ENCODE peak calls at places on chromosomes 11 and 22, in eight cellular contexts. One of them, this sample, is unnamed.

GRCh38 chr11:129023968-129024676 is 81.5 kb upstream of the TP53AIP1 start:
- DNase-seq in cardiac fibroblast: peak
- DNase-seq in right lobe of liver: no peak
- DNase-seq in uterus: no peak
- DNase-seq in prostate gland: peak
- DNase-seq in psoas muscle: no peak
- DNase-seq in fibroblast of lung: no peak
- DNase-seq in testis: peak
- DNase-seq in this sample: no peak

GRCh38 chr11:31764766-31765165 is 46.4 kb downstream of the PAX6 start:
- DNase-seq in uterus: no peak
- DNase-seq in psoas muscle: no peak
- DNase-seq in right lobe of liver: no peak
- DNase-seq in fibroblast of lung: no peak
- DNase-seq in prostate gland: no peak
- DNase-seq in cardiac fibroblast: no peak
- DNase-seq in testis: no peak
- DNase-seq in this sample: no peak

GRCh38 chr11:131412061-131412460 is 41.6 kb downstream of the NTM start:
- DNase-seq in psoas muscle: no peak
- DNase-seq in prostate gland: no peak
- DNase-seq in cardiac fibroblast: no peak
- DNase-seq in uterus: no peak
- DNase-seq in testis: no peak
- DNase-seq in fibroblast of lung: no peak
- DNase-seq in right lobe of liver: no peak
- DNase-seq in this sample: no peak

GRCh38 chr11:94028436-94028835 is 7.3 kb downstream of the HEPHL1 start:
- DNase-seq in right lobe of liver: no peak
- DNase-seq in cardiac fibroblast: peak
- DNase-seq in fibroblast of lung: peak
- DNase-seq in testis: no peak
- DNase-seq in psoas muscle: no peak
- DNase-seq in uterus: no peak
- DNase-seq in prostate gland: no peak
- DNase-seq in this sample: no peak

GRCh38 chr22:44088976-44089570 is 65.0 kb downstream of the PARVB start:
- DNase-seq in testis: peak
- DNase-seq in psoas muscle: peak
- DNase-seq in uterus: no peak
- DNase-seq in fibroblast of lung: no peak
- DNase-seq in right lobe of liver: no peak
- DNase-seq in cardiac fibroblast: peak
- DNase-seq in prostate gland: peak
- DNase-seq in this sample: no peak

GRCh38 chr11:77346906-77347603 is 45.6 kb upstream of the GDPD4 start:
- DNase-seq in fibroblast of lung: peak
- DNase-seq in right lobe of liver: no peak
- DNase-seq in uterus: no peak
- DNase-seq in cardiac fibroblast: peak
- DNase-seq in psoas muscle: no peak
- DNase-seq in testis: no peak
- DNase-seq in prostate gland: no peak
- DNase-seq in this sample: no peak

GRCh38 chr22:17781319-17782031 is 7.2 kb upstream of the BID start:
- DNase-seq in psoas muscle: peak
- DNase-seq in prostate gland: no peak
- DNase-seq in right lobe of liver: no peak
- DNase-seq in fibroblast of lung: peak
- DNase-seq in uterus: no peak
- DNase-seq in cardiac fibroblast: peak
- DNase-seq in testis: no peak
- DNase-seq in this sample: peak

GRCh38 chr11:19374189-19374588 is 133.4 kb upstream of the E2F8 start:
- DNase-seq in uterus: no peak
- DNase-seq in testis: no peak
- DNase-seq in cardiac fibroblast: peak
- DNase-seq in right lobe of liver: no peak
- DNase-seq in psoas muscle: no peak
- DNase-seq in fibroblast of lung: peak
- DNase-seq in prostate gland: no peak
- DNase-seq in this sample: no peak

GRCh38 chr22:23696326-23696851 is 5.6 kb downstream of the RGL4 start:
- DNase-seq in cardiac fibroblast: peak
- DNase-seq in right lobe of liver: no peak
- DNase-seq in uterus: no peak
- DNase-seq in psoas muscle: peak
- DNase-seq in fibroblast of lung: no peak
- DNase-seq in testis: no peak
- DNase-seq in prostate gland: no peak
- DNase-seq in this sample: peak

GRCh38 chr11:81725691-81726090 is 1008.0 kb downstream of the FAM181B start:
- DNase-seq in cardiac fibroblast: peak
- DNase-seq in prostate gland: no peak
- DNase-seq in right lobe of liver: no peak
- DNase-seq in fibroblast of lung: peak
- DNase-seq in testis: no peak
- DNase-seq in psoas muscle: no peak
- DNase-seq in uterus: no peak
- DNase-seq in this sample: no peak

GRCh38 chr11:35267504-35267903 is 128.5 kb downstream of the CD44 start:
- DNase-seq in cardiac fibroblast: peak
- DNase-seq in psoas muscle: no peak
- DNase-seq in prostate gland: no peak
- DNase-seq in uterus: no peak
- DNase-seq in right lobe of liver: no peak
- DNase-seq in testis: no peak
- DNase-seq in fibroblast of lung: peak
- DNase-seq in this sample: no peak

GRCh38 chr11:72688929-72689328 is 14.7 kb upstream of the PDE2A start:
- DNase-seq in fibroblast of lung: no peak
- DNase-seq in testis: no peak
- DNase-seq in right lobe of liver: no peak
- DNase-seq in cardiac fibroblast: no peak
- DNase-seq in psoas muscle: no peak
- DNase-seq in prostate gland: no peak
- DNase-seq in uterus: no peak
- DNase-seq in this sample: no peak

GRCh38 chr11:122075016-122075415 is 41.0 kb downstream of the BLID start:
- DNase-seq in testis: no peak
- DNase-seq in uterus: no peak
- DNase-seq in cardiac fibroblast: no peak
- DNase-seq in fibroblast of lung: no peak
- DNase-seq in psoas muscle: no peak
- DNase-seq in prostate gland: no peak
- DNase-seq in right lobe of liver: no peak
- DNase-seq in this sample: no peak

GRCh38 chr11:69907611-69908010 is 88.4 kb upstream of the FGF3 start:
- DNase-seq in right lobe of liver: no peak
- DNase-seq in cardiac fibroblast: no peak
- DNase-seq in fibroblast of lung: no peak
- DNase-seq in psoas muscle: peak
- DNase-seq in prostate gland: no peak
- DNase-seq in testis: no peak
- DNase-seq in uterus: no peak
- DNase-seq in this sample: no peak

DNA sequence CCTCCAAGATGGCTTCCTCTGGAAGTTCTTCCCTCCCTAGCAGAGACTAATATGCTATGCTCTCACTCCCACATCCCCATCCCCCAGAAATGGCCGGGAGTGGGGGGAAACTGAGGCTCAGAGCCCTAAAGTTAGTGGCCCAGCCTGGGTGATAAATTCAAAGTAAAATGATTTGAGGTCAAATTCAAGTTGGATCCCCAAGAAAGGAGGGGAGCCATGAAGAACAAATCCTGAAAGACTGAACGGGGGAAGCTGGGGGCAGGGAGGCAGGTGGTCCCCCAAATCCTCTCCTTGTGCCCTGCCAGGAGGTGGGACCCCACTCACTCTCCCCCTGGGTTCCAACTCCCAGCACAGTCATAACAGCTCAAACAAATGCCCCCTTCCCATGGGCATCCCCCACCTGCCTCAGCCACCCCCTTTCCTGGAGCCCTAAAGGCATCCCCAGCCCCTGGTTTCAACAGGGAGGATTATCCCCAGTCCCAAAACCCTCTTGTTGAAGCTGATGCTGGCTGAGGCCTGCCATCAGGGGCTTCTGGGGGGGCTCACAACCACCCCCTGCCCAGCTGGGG is 1.1 kb downstream of the CBX6 start:
- DNase-seq in cardiac fibroblast: no peak
- DNase-seq in uterus: no peak
- DNase-seq in prostate gland: no peak
- DNase-seq in right lobe of liver: peak
- DNase-seq in fibroblast of lung: no peak
- DNase-seq in testis: no peak
- DNase-seq in psoas muscle: no peak
- DNase-seq in this sample: no peak
- H3K4me3 ChIP-seq in cardiac fibroblast: peak
- H3K4me3 ChIP-seq in uterus: peak
- H3K4me3 ChIP-seq in prostate gland: peak
- H3K4me3 ChIP-seq in right lobe of liver: peak
- H3K4me3 ChIP-seq in fibroblast of lung: peak
- H3K4me3 ChIP-seq in testis: peak
- H3K4me3 ChIP-seq in psoas muscle: peak
- H3K4me3 ChIP-seq in this sample: peak

DNA sequence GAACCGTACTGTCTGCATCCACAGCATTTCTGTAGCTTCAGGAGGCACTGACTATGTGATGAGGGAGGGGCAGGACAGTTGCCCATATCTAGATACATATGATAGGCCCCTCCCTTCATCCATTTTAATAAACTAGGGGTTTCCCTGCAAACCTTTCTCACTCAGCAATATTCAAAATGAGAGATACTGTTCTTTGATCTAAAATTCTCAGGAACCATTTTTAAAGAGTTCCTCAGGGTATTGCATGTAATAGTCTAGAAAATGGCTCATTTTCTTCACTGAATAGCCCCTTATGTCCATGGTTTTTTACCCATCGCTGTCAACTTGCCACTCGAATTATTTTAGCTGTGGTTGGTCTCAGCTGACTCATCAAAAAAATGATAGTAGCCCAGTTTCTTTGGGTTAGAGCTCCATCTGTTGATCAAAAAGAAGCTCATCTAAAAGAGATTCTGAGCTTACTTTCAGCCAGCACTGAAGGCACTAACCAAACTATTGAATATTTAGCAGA is 37.0 kb upstream of the DNAJB7 start:
- DNase-seq in cardiac fibroblast: peak
- DNase-seq in fibroblast of lung: peak
- DNase-seq in right lobe of liver: no peak
- DNase-seq in uterus: no peak
- DNase-seq in testis: no peak
- DNase-seq in prostate gland: no peak
- DNase-seq in psoas muscle: no peak
- DNase-seq in this sample: peak
- TF ChIP-seq CTCF in cardiac fibroblast: peak
- TF ChIP-seq CTCF in fibroblast of lung: peak
- TF ChIP-seq CTCF in right lobe of liver: peak
- TF ChIP-seq CTCF in uterus: peak
- TF ChIP-seq CTCF in testis: peak
- TF ChIP-seq CTCF in prostate gland: peak
- TF ChIP-seq CTCF in psoas muscle: peak
- TF ChIP-seq CTCF in this sample: peak

GRCh38 chr11:325796-326591 is 5.3 kb upstream of the IFITM3 start:
- DNase-seq in uterus: peak
- DNase-seq in testis: peak
- DNase-seq in right lobe of liver: no peak
- DNase-seq in fibroblast of lung: no peak
- DNase-seq in psoas muscle: no peak
- DNase-seq in cardiac fibroblast: no peak
- DNase-seq in prostate gland: no peak
- DNase-seq in this sample: no peak
- H3K4me3 ChIP-seq in uterus: no peak
- H3K4me3 ChIP-seq in testis: no peak
- H3K4me3 ChIP-seq in right lobe of liver: no peak
- H3K4me3 ChIP-seq in fibroblast of lung: no peak
- H3K4me3 ChIP-seq in psoas muscle: no peak
- H3K4me3 ChIP-seq in cardiac fibroblast: no peak
- H3K4me3 ChIP-seq in prostate gland: no peak
- H3K4me3 ChIP-seq in this sample: no peak

DNA sequence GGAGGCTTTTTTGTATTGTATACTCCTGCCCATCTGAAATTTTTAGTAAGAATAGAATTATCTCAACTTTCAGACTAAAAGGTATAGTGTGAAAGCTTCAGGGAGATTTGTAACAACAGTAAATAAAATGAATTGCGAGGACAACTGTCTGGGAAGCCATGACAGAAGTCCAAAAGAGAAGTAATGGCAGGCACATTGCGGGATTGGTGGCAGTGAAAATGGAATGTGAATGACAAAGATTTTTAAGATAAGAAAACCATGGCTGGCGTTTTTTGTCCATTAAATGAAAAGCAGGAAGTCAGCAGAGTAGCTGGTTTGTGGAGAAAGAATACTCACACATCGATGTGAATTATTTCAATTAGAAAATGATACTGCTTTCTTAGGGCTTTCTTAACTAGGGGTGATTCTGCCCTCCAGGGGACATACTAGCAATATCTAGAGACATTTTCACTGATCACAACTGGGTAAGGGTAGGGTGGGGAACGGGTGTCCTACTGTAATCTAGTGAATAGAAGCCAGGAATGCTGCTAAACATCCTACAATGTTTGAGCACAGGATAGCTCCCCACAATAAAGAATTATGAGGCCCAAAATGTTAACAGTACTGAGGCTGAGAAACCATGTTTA is 1.6 kb downstream of the NPAT start:
- DNase-seq in uterus: no peak
- DNase-seq in cardiac fibroblast: peak
- DNase-seq in fibroblast of lung: peak
- DNase-seq in testis: no peak
- DNase-seq in right lobe of liver: no peak
- DNase-seq in prostate gland: no peak
- DNase-seq in psoas muscle: no peak
- DNase-seq in this sample: no peak
- TF ChIP-seq CTCF in uterus: no peak
- TF ChIP-seq CTCF in cardiac fibroblast: no peak
- TF ChIP-seq CTCF in fibroblast of lung: peak
- TF ChIP-seq CTCF in testis: no peak
- TF ChIP-seq CTCF in right lobe of liver: no peak
- TF ChIP-seq CTCF in prostate gland: no peak
- TF ChIP-seq CTCF in psoas muscle: no peak
- TF ChIP-seq CTCF in this sample: peak

GRCh38 chr11:43933226-43933607 is 9.2 kb upstream of the C11orf96 start:
- DNase-seq in uterus: no peak
- DNase-seq in prostate gland: no peak
- DNase-seq in psoas muscle: no peak
- DNase-seq in testis: no peak
- DNase-seq in fibroblast of lung: no peak
- DNase-seq in right lobe of liver: no peak
- DNase-seq in cardiac fibroblast: no peak
- DNase-seq in this sample: no peak
- H3K4me3 ChIP-seq in uterus: no peak
- H3K4me3 ChIP-seq in prostate gland: no peak
- H3K4me3 ChIP-seq in psoas muscle: peak
- H3K4me3 ChIP-seq in testis: no peak
- H3K4me3 ChIP-seq in fibroblast of lung: peak
- H3K4me3 ChIP-seq in right lobe of liver: no peak
- H3K4me3 ChIP-seq in cardiac fibroblast: no peak
- H3K4me3 ChIP-seq in this sample: no peak